ENCODE peak calls at places on chromosome 13, in four cellular contexts. One of them, this sample, is unnamed. For H3K27me3, the result is how much of the 10 kb centered on the place peaks cover.

GRCh38 chr13:97627566-97627965 is 193.6 kb downstream of the RAP2A start:
- DNase-seq in tibial artery: peak
- DNase-seq in ovary: peak
- DNase-seq in astrocyte: peak
- DNase-seq in this sample: peak

GRCh38 chr13:81051873-81052272 is 710.9 kb upstream of the SPRY2 start:
- DNase-seq in tibial artery: no peak
- DNase-seq in astrocyte: no peak
- DNase-seq in ovary: no peak
- DNase-seq in this sample: peak

GRCh38 chr13:25196971-25197370 is 24.9 kb upstream of the AMER2 start:
- DNase-seq in ovary: no peak
- DNase-seq in astrocyte: no peak
- DNase-seq in tibial artery: no peak
- DNase-seq in this sample: no peak

GRCh38 chr13:99320693-99321481 is 13.7 kb upstream of the GPR183 start:
- DNase-seq in tibial artery: no peak
- DNase-seq in astrocyte: peak
- DNase-seq in ovary: no peak
- DNase-seq in this sample: peak

GRCh38 chr13:73741742-73742141 is 392.5 kb downstream of the KLF12 start:
- DNase-seq in ovary: no peak
- DNase-seq in tibial artery: no peak
- DNase-seq in astrocyte: no peak
- DNase-seq in this sample: no peak

GRCh38 chr13:23159205-23159586 is 21.6 kb upstream of the SGCG start:
- DNase-seq in ovary: no peak
- DNase-seq in astrocyte: peak
- DNase-seq in tibial artery: no peak
- DNase-seq in this sample: peak

GRCh38 chr13:24625324-24625723 is 54.9 kb upstream of the ATP12A start:
- DNase-seq in ovary: no peak
- DNase-seq in tibial artery: no peak
- DNase-seq in astrocyte: no peak
- DNase-seq in this sample: no peak

GRCh38 chr13:53238241-53238640 is 209.6 kb downstream of the OLFM4 start:
- DNase-seq in tibial artery: no peak
- DNase-seq in astrocyte: no peak
- DNase-seq in ovary: no peak
- DNase-seq in this sample: no peak

GRCh38 chr13:99326012-99326411 is 18.8 kb upstream of the GPR183 start:
- DNase-seq in tibial artery: no peak
- DNase-seq in astrocyte: no peak
- DNase-seq in ovary: no peak
- DNase-seq in this sample: no peak

GRCh38 chr13:114311908-114312307 is 2.4 kb upstream of the CHAMP1 start:
- DNase-seq in ovary: no peak
- DNase-seq in astrocyte: no peak
- DNase-seq in tibial artery: no peak
- DNase-seq in this sample: no peak

DNA sequence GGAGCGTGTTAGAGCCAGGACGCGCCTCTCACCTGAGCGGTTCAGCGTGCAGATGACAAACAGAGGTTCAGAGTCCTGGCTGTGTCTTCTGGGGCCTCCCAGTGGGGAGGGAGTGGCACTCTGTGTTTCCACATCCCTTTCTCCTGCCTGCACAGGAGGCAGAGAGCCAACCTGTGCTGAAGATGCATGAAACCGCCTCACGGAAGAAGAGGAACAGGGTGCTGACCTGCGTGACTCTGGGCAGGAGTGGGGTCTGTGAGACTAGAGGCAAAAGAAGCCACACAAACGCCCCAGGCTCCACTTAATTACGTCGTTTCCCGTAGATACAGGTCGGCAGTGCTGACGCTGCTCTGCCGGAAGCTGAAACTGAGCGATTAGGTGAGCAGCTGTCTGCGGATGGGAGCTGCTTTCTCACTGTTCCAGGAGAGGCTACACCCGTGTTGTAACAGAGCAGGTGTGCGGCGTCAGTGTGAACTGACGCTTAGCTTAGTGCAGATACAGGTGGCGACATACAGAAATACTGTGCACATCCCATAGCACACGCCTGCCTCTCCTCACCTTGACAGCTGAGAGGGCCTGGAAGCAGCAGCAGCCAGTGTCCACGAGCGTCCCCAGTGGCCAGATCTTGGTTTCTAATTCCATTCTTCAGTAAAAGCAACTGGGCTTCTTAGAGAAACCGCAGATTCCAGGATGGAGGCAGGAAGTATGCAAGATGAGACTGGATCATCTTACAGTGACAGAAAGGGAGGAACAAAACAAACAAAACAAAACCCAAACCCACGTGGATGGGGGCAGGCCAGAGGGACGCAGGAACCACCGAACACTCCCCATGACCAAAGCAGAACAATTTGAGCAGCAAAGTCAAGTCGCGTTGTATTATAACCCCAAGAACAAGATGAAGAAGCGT is 37.7 kb upstream of the MCF2L start:
- DNase-seq in tibial artery: no peak
- DNase-seq in astrocyte: peak
- DNase-seq in ovary: no peak
- DNase-seq in this sample: peak
- TF ChIP-seq CTCF in tibial artery: no peak
- TF ChIP-seq CTCF in astrocyte: peak
- TF ChIP-seq CTCF in ovary: no peak
- TF ChIP-seq CTCF in this sample: peak

GRCh38 chr13:52161193-52161646 is 1.8 kb upstream of the NEK3 start:
- DNase-seq in ovary: no peak
- DNase-seq in tibial artery: no peak
- DNase-seq in astrocyte: no peak
- DNase-seq in this sample: no peak

GRCh38 chr13:52159159-52159982 is at the start of gene NEK3:
- DNase-seq in ovary: peak
- DNase-seq in tibial artery: peak
- DNase-seq in astrocyte: peak
- DNase-seq in this sample: peak

GRCh38 chr13:52162279-52163101 is 3.1 kb upstream of the NEK3 start:
- DNase-seq in ovary: no peak
- DNase-seq in tibial artery: no peak
- DNase-seq in astrocyte: peak
- DNase-seq in this sample: no peak

GRCh38 chr13:52158629-52159158 is 703 bp downstream of the NEK3 start:
- DNase-seq in ovary: no peak
- DNase-seq in tibial artery: peak
- DNase-seq in astrocyte: peak
- DNase-seq in this sample: peak

GRCh38 chr13:52160053-52160452 is 656 bp upstream of the NEK3 start:
- DNase-seq in ovary: no peak
- DNase-seq in tibial artery: no peak
- DNase-seq in astrocyte: no peak
- DNase-seq in this sample: no peak
- H3K4me3 ChIP-seq in ovary: no peak
- H3K4me3 ChIP-seq in tibial artery: peak
- H3K4me3 ChIP-seq in astrocyte: no peak
- H3K4me3 ChIP-seq in this sample: no peak

DNA sequence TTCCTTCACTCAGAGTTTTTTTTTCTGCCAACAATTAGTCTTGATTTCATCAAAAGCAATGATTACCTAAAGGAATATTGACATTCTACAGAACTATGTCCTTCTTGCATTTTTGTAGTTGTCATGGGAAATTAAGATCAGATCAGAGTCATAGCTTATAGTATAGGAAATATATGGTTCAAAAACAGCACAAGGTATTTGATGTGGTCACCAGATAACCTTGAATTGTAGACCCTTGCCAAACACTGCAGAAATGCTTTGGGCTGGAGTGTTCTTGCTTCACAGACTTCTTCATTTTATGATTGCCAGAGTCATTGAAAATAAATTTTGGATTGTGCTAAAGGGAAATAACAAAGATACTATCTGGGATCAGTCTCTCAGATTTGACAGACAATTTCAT is 103.7 kb downstream of the AKAP11 start:
- DNase-seq in astrocyte: no peak
- DNase-seq in ovary: no peak
- DNase-seq in tibial artery: no peak
- DNase-seq in this sample: no peak
- H3K27me3 ChIP-seq in astrocyte: under half
- H3K27me3 ChIP-seq in ovary: under half
- H3K27me3 ChIP-seq in tibial artery: under half
- H3K27me3 ChIP-seq in this sample: under half

GRCh38 chr13:78317030-78317429 is 286.3 kb downstream of the POU4F1 start:
- DNase-seq in tibial artery: no peak
- DNase-seq in astrocyte: no peak
- DNase-seq in ovary: no peak
- DNase-seq in this sample: no peak
- TF ChIP-seq CTCF in tibial artery: no peak
- TF ChIP-seq CTCF in astrocyte: no peak
- TF ChIP-seq CTCF in ovary: no peak
- TF ChIP-seq CTCF in this sample: no peak

GRCh38 chr13:27969866-27970229 is 733 bp upstream of the CDX2 start:
- DNase-seq in ovary: no peak
- DNase-seq in tibial artery: no peak
- DNase-seq in astrocyte: no peak
- DNase-seq in this sample: no peak
- H3K4me3 ChIP-seq in ovary: no peak
- H3K4me3 ChIP-seq in tibial artery: no peak
- H3K4me3 ChIP-seq in astrocyte: no peak
- H3K4me3 ChIP-seq in this sample: no peak

DNA sequence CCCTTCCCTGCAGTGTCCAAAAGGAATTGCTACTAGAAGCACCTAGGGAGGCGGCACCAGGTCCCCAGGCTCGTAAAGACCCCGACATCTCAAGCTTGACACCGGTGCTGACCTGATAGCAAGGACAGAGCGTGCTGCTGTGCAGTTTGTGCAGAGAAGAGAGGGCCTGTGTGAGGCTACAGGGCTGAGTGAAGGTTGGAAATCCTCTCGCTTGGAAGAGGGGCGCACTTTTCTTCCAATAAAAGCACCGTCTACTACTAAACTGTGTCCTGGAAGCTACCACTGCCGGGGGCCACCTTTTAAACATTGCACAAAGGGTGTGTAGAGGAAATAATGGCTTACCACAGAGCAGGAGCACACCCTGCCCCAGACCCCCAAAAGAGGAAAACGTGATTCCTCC is 11.0 kb downstream of the TMEM272 start:
- DNase-seq in tibial artery: no peak
- DNase-seq in astrocyte: no peak
- DNase-seq in ovary: no peak
- DNase-seq in this sample: no peak
- H3K27me3 ChIP-seq in tibial artery: under half
- H3K27me3 ChIP-seq in astrocyte: under half
- H3K27me3 ChIP-seq in ovary: under half
- H3K27me3 ChIP-seq in this sample: under half

GRCh38 chr13:107865643-107866006 is 349.7 kb downstream of the LIG4 start:
- DNase-seq in ovary: no peak
- DNase-seq in astrocyte: peak
- DNase-seq in tibial artery: no peak
- DNase-seq in this sample: no peak

GRCh38 chr13:107866007-107866665 is 349.2 kb downstream of the LIG4 start:
- DNase-seq in tibial artery: no peak
- DNase-seq in ovary: peak
- DNase-seq in astrocyte: peak
- DNase-seq in this sample: no peak

GRCh38 chr13:107866666-107867623 is 348.4 kb downstream of the LIG4 start:
- DNase-seq in tibial artery: no peak
- DNase-seq in astrocyte: peak
- DNase-seq in ovary: peak
- DNase-seq in this sample: no peak

GRCh38 chr13:107870400-107870799 is 344.9 kb downstream of the LIG4 start:
- DNase-seq in astrocyte: no peak
- DNase-seq in tibial artery: no peak
- DNase-seq in ovary: no peak
- DNase-seq in this sample: no peak

DNA sequence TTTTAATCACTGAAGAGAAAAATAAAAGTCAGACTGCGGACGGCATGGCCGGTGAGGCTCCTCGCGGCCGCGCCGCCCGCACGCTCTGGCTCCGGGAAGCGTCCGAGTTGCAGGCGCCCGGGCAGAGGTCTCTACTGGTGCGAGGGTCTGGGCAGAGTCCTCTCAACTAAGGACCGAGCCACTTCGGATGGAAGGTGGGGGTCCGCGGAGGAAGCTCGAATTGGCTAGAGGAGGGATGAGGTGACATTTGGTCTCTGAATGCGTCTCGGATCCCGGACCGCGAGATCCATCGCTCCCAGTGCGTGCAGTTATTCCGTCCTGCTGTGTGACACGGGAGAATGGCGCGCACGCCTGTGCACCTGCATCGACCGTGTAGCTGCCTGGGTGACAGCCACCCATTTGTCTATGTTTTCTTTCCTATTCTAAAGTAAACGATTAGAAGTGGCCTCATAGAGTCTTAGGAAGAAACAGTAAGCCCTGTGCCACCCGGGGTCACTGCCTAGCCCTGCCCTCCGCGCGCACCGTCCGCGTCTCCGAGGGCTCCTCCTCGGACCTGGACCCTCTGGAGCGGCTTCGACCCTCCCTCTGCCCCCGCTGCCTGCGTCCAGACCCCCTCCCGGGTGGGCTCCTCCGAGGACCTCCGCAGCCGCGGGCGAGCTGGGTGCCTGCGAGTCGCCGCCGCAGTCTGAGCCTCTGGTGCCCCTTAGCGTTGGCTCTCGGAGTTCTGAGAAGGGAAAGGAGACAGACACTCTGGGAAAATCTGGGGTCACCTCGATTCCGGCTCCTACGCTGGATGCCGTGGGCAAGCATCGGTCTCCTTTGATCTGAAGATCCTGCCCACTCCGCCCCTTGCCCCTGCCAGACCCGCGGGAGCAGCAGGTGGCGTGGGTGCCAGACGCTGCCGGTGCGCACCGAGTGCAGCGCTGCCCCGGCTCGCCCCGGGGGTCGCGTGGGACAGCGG is 347.4 kb downstream of the LIG4 start:
- DNase-seq in tibial artery: no peak
- DNase-seq in astrocyte: peak
- DNase-seq in ovary: peak
- DNase-seq in this sample: no peak
- TF ChIP-seq CTCF in tibial artery: no peak
- TF ChIP-seq CTCF in astrocyte: peak
- TF ChIP-seq CTCF in ovary: no peak
- TF ChIP-seq CTCF in this sample: peak